ENCODE peak calls at places on chromosomes 3 and 15, in ten cellular contexts. One of them, this sample, is unnamed.
A peak's percentile ranks its signal among the peaks of the same experiment; 100 is the strongest.

GRCh38 chr3:184360834-184361531 is 422 bp downstream of the CLCN2 start:
- DNase-seq in H1: no peak
- DNase-seq in cardiac muscle cell: no peak
- DNase-seq in LNCaP clone FGC: no peak
- DNase-seq in astrocyte of the cerebellum: no peak
- DNase-seq in IMR-90: no peak
- DNase-seq in pancreas: peak; percentile 26
- DNase-seq in endodermal cell: peak; percentile 75
- DNase-seq in WERI-Rb-1: no peak
- DNase-seq in AG10803: no peak
- DNase-seq in this sample: no peak

GRCh38 chr3:182233957-182234356 is 522.2 kb downstream of the SOX2 start:
- DNase-seq in endodermal cell: no peak
- DNase-seq in IMR-90: no peak
- DNase-seq in H1: no peak
- DNase-seq in cardiac muscle cell: no peak
- DNase-seq in AG10803: no peak
- DNase-seq in LNCaP clone FGC: no peak
- DNase-seq in astrocyte of the cerebellum: no peak
- DNase-seq in WERI-Rb-1: no peak
- DNase-seq in pancreas: no peak
- DNase-seq in this sample: no peak

GRCh38 chr3:120170223-120170622 is 76.0 kb upstream of the GSK3B start:
- DNase-seq in IMR-90: peak; percentile 85
- DNase-seq in AG10803: peak; percentile 84
- DNase-seq in endodermal cell: no peak
- DNase-seq in H1: no peak
- DNase-seq in cardiac muscle cell: no peak
- DNase-seq in astrocyte of the cerebellum: no peak
- DNase-seq in pancreas: no peak
- DNase-seq in LNCaP clone FGC: no peak
- DNase-seq in WERI-Rb-1: no peak
- DNase-seq in this sample: peak; percentile 35

GRCh38 chr3:13123765-13124164 is 50.5 kb upstream of the IQSEC1 start:
- DNase-seq in LNCaP clone FGC: no peak
- DNase-seq in IMR-90: no peak
- DNase-seq in WERI-Rb-1: no peak
- DNase-seq in H1: no peak
- DNase-seq in AG10803: no peak
- DNase-seq in endodermal cell: peak; percentile 22
- DNase-seq in pancreas: no peak
- DNase-seq in astrocyte of the cerebellum: no peak
- DNase-seq in cardiac muscle cell: no peak
- DNase-seq in this sample: no peak

GRCh38 chr3:144221771-144222170 is 250.1 kb downstream of the DIPK2A start:
- DNase-seq in astrocyte of the cerebellum: no peak
- DNase-seq in WERI-Rb-1: no peak
- DNase-seq in pancreas: no peak
- DNase-seq in LNCaP clone FGC: no peak
- DNase-seq in IMR-90: no peak
- DNase-seq in endodermal cell: peak; percentile 64
- DNase-seq in AG10803: no peak
- DNase-seq in H1: no peak
- DNase-seq in cardiac muscle cell: no peak
- DNase-seq in this sample: no peak

GRCh38 chr3:128072454-128073184 is 20.4 kb downstream of the SEC61A1 start:
- DNase-seq in LNCaP clone FGC: peak; percentile 84
- DNase-seq in astrocyte of the cerebellum: no peak
- DNase-seq in endodermal cell: peak; percentile 36
- DNase-seq in IMR-90: no peak
- DNase-seq in WERI-Rb-1: no peak
- DNase-seq in AG10803: no peak
- DNase-seq in pancreas: peak; percentile 68
- DNase-seq in H1: no peak
- DNase-seq in cardiac muscle cell: no peak
- DNase-seq in this sample: no peak

GRCh38 chr3:55592572-55592971 is 105.5 kb upstream of the WNT5A start:
- DNase-seq in LNCaP clone FGC: no peak
- DNase-seq in IMR-90: no peak
- DNase-seq in astrocyte of the cerebellum: no peak
- DNase-seq in pancreas: no peak
- DNase-seq in AG10803: no peak
- DNase-seq in endodermal cell: no peak
- DNase-seq in H1: no peak
- DNase-seq in WERI-Rb-1: no peak
- DNase-seq in cardiac muscle cell: no peak
- DNase-seq in this sample: no peak

GRCh38 chr3:27289769-27290413 is 79.3 kb downstream of the NEK10 start:
- DNase-seq in H1: no peak
- DNase-seq in LNCaP clone FGC: no peak
- DNase-seq in cardiac muscle cell: no peak
- DNase-seq in endodermal cell: no peak
- DNase-seq in astrocyte of the cerebellum: peak; percentile 26
- DNase-seq in IMR-90: peak; percentile 56
- DNase-seq in WERI-Rb-1: no peak
- DNase-seq in AG10803: peak; percentile 57
- DNase-seq in pancreas: no peak
- DNase-seq in this sample: no peak

GRCh38 chr3:34793066-34793465 is 846.3 kb upstream of the ARPP21 start:
- DNase-seq in AG10803: peak; percentile 2
- DNase-seq in LNCaP clone FGC: peak; percentile 6
- DNase-seq in astrocyte of the cerebellum: peak; percentile 9
- DNase-seq in cardiac muscle cell: no peak
- DNase-seq in WERI-Rb-1: no peak
- DNase-seq in endodermal cell: no peak
- DNase-seq in pancreas: no peak
- DNase-seq in H1: no peak
- DNase-seq in IMR-90: no peak
- DNase-seq in this sample: no peak

GRCh38 chr3:134810850-134811249 is 15.8 kb downstream of the EPHB1 start:
- DNase-seq in LNCaP clone FGC: no peak
- DNase-seq in astrocyte of the cerebellum: no peak
- DNase-seq in IMR-90: no peak
- DNase-seq in endodermal cell: peak; percentile 84
- DNase-seq in AG10803: no peak
- DNase-seq in WERI-Rb-1: no peak
- DNase-seq in pancreas: no peak
- DNase-seq in H1: no peak
- DNase-seq in cardiac muscle cell: no peak
- DNase-seq in this sample: no peak

GRCh38 chr3:107987036-107987557 is 103.7 kb downstream of the CD47 start:
- DNase-seq in IMR-90: peak; percentile 98
- DNase-seq in cardiac muscle cell: peak; percentile 99
- DNase-seq in pancreas: peak; percentile 41
- DNase-seq in H1: no peak
- DNase-seq in astrocyte of the cerebellum: peak; percentile 100
- DNase-seq in WERI-Rb-1: no peak
- DNase-seq in endodermal cell: no peak
- DNase-seq in LNCaP clone FGC: peak; percentile 64
- DNase-seq in AG10803: peak; percentile 97
- DNase-seq in this sample: peak; percentile 96

GRCh38 chr3:112958749-112959560 is 15.9 kb downstream of the CD200R1 start:
- DNase-seq in IMR-90: no peak
- DNase-seq in H1: no peak
- DNase-seq in endodermal cell: no peak
- DNase-seq in astrocyte of the cerebellum: no peak
- DNase-seq in LNCaP clone FGC: no peak
- DNase-seq in AG10803: no peak
- DNase-seq in pancreas: no peak
- DNase-seq in WERI-Rb-1: no peak
- DNase-seq in cardiac muscle cell: no peak
- DNase-seq in this sample: no peak

GRCh38 chr3:151581046-151581445 is 120.2 kb upstream of the IGSF10 start:
- DNase-seq in LNCaP clone FGC: no peak
- DNase-seq in IMR-90: no peak
- DNase-seq in AG10803: peak; percentile 82
- DNase-seq in H1: no peak
- DNase-seq in endodermal cell: no peak
- DNase-seq in astrocyte of the cerebellum: peak; percentile 53
- DNase-seq in cardiac muscle cell: peak; percentile 30
- DNase-seq in WERI-Rb-1: no peak
- DNase-seq in pancreas: no peak
- DNase-seq in this sample: no peak
- H3K4me3 ChIP-seq in LNCaP clone FGC: no peak overlapping the region
- H3K4me3 ChIP-seq in IMR-90: no peak overlapping the region
- H3K4me3 ChIP-seq in AG10803: no peak overlapping the region
- H3K4me3 ChIP-seq in H1: no peak overlapping the region
- H3K4me3 ChIP-seq in endodermal cell: no peak overlapping the region
- H3K4me3 ChIP-seq in astrocyte of the cerebellum: no peak overlapping the region
- H3K4me3 ChIP-seq in cardiac muscle cell: no peak overlapping the region
- H3K4me3 ChIP-seq in WERI-Rb-1: no peak overlapping the region
- H3K4me3 ChIP-seq in pancreas: no peak overlapping the region
- H3K4me3 ChIP-seq in this sample: no peak overlapping the region

GRCh38 chr15:74135041-74135565 is 4.7 kb downstream of the ISLR2 start:
- DNase-seq in IMR-90: no peak
- DNase-seq in astrocyte of the cerebellum: no peak
- DNase-seq in AG10803: no peak
- DNase-seq in endodermal cell: no peak
- DNase-seq in cardiac muscle cell: no peak
- DNase-seq in WERI-Rb-1: no peak
- DNase-seq in LNCaP clone FGC: no peak
- DNase-seq in pancreas: no peak
- DNase-seq in H1: no peak
- DNase-seq in this sample: no peak

GRCh38 chr15:74136584-74137543 is 6.5 kb downstream of the ISLR2 start:
- DNase-seq in H1: no peak
- DNase-seq in WERI-Rb-1: no peak
- DNase-seq in cardiac muscle cell: peak; percentile 59
- DNase-seq in astrocyte of the cerebellum: no peak
- DNase-seq in IMR-90: no peak
- DNase-seq in endodermal cell: peak; percentile 41
- DNase-seq in LNCaP clone FGC: no peak
- DNase-seq in AG10803: peak; percentile 13
- DNase-seq in pancreas: no peak
- DNase-seq in this sample: no peak

GRCh38 chr15:74138642-74139041 is 8.3 kb downstream of the ISLR2 start:
- DNase-seq in astrocyte of the cerebellum: no peak
- DNase-seq in cardiac muscle cell: no peak
- DNase-seq in IMR-90: no peak
- DNase-seq in endodermal cell: no peak
- DNase-seq in LNCaP clone FGC: no peak
- DNase-seq in WERI-Rb-1: no peak
- DNase-seq in pancreas: no peak
- DNase-seq in AG10803: no peak
- DNase-seq in H1: no peak
- DNase-seq in this sample: no peak

GRCh38 chr15:74140445-74140761 is 10.0 kb downstream of the ISLR2 start:
- DNase-seq in IMR-90: no peak
- DNase-seq in WERI-Rb-1: no peak
- DNase-seq in endodermal cell: no peak
- DNase-seq in LNCaP clone FGC: no peak
- DNase-seq in AG10803: no peak
- DNase-seq in H1: no peak
- DNase-seq in pancreas: no peak
- DNase-seq in cardiac muscle cell: no peak
- DNase-seq in astrocyte of the cerebellum: no peak
- DNase-seq in this sample: no peak

DNA sequence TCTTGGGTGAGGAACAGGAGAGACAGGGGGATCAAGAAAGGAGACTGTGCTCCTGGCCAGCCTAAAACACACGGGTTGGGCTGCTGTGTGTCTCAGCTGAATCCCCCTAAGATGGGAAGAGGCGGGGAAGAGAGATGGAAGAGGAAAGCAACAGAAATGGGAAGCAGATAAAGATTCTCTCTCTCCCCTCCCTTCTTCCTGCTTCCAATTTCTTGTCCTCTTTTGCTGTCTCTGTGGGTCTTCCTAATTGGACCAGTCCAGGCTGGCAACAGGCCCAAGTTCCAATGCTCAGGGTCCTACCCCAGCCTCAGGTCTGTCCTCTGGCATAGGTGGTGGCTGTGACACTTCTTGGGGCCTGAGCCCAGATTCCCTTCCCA is 7.1 kb downstream of the ISLR2 start:
- DNase-seq in H1: no peak
- DNase-seq in cardiac muscle cell: no peak
- DNase-seq in IMR-90: no peak
- DNase-seq in pancreas: no peak
- DNase-seq in WERI-Rb-1: no peak
- DNase-seq in LNCaP clone FGC: no peak
- DNase-seq in AG10803: no peak
- DNase-seq in astrocyte of the cerebellum: no peak
- DNase-seq in endodermal cell: no peak
- DNase-seq in this sample: no peak
- H3K4me3 ChIP-seq in H1: no peak overlapping the region
- H3K4me3 ChIP-seq in cardiac muscle cell: no peak overlapping the region
- H3K4me3 ChIP-seq in IMR-90: no peak overlapping the region
- H3K4me3 ChIP-seq in pancreas: no peak overlapping the region
- H3K4me3 ChIP-seq in WERI-Rb-1: no peak overlapping the region
- H3K4me3 ChIP-seq in LNCaP clone FGC: no peak overlapping the region
- H3K4me3 ChIP-seq in AG10803: no peak overlapping the region
- H3K4me3 ChIP-seq in astrocyte of the cerebellum: no peak overlapping the region
- H3K4me3 ChIP-seq in endodermal cell: no peak overlapping the region
- H3K4me3 ChIP-seq in this sample: no peak overlapping the region

DNA sequence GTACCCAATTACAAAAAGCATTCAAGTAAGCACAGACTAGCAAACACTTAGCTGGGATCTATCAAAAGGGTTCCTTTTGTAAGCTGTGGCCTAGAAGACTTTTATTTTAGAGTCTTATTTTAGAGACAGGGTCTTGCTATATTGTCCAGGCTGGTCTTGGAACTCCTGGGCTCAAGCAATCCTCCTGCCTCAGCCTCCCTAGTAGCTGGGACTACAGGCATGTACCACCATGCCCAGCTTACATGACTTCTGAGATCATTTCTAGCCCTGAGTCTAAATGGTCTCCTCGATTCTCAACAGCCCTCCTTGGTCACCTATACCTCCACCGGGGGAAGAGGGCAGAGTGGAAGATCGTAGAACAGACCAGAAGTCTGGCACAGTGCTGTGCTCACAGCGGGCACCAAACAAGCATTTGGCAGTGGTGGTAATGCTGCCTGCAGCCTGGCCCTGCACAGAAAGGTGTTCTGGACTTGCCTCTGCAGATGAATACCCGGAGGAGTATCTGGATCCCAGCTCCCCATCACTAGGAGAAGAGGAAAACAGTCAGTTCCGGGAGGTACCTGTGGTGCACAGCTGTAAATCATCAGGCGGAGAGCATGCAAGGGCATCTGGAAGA is 2.4 kb downstream of the FAM219B start:
- DNase-seq in WERI-Rb-1: no peak
- DNase-seq in pancreas: no peak
- DNase-seq in LNCaP clone FGC: no peak
- DNase-seq in cardiac muscle cell: no peak
- DNase-seq in IMR-90: no peak
- DNase-seq in AG10803: no peak
- DNase-seq in H1: no peak
- DNase-seq in endodermal cell: no peak
- DNase-seq in astrocyte of the cerebellum: no peak
- DNase-seq in this sample: no peak
- H3K4me3 ChIP-seq in WERI-Rb-1: no peak overlapping the region
- H3K4me3 ChIP-seq in pancreas: no peak overlapping the region
- H3K4me3 ChIP-seq in LNCaP clone FGC: no peak overlapping the region
- H3K4me3 ChIP-seq in cardiac muscle cell: no peak overlapping the region
- H3K4me3 ChIP-seq in IMR-90: no peak overlapping the region
- H3K4me3 ChIP-seq in AG10803: peak overlapping the region; percentile 83
- H3K4me3 ChIP-seq in H1: no peak overlapping the region
- H3K4me3 ChIP-seq in endodermal cell: no peak overlapping the region
- H3K4me3 ChIP-seq in astrocyte of the cerebellum: no peak overlapping the region
- H3K4me3 ChIP-seq in this sample: no peak overlapping the region

DNA sequence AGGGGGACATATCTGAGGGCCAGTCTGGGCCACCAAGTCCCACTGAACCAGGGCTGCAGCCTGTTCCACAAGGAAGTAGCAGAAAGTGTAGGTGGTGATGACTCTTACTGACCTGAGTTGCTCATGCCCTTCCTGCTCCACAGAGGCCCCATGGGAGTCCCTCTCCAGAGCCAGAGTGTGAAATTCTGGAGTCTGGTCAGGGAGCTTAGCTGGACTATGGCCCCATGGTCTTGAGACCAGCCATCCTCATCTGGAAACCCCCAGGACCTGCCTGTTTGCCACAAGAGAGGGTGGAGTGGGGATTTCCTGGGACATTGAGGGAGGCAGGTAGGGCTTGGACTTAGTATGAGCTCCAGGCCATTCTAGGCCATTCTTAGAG is 3.0 kb downstream of the SPINT1 start:
- DNase-seq in H1: no peak
- DNase-seq in LNCaP clone FGC: no peak
- DNase-seq in WERI-Rb-1: no peak
- DNase-seq in endodermal cell: no peak
- DNase-seq in pancreas: no peak
- DNase-seq in astrocyte of the cerebellum: no peak
- DNase-seq in cardiac muscle cell: no peak
- DNase-seq in IMR-90: no peak
- DNase-seq in AG10803: no peak
- DNase-seq in this sample: no peak
- H3K4me3 ChIP-seq in H1: no peak overlapping the region
- H3K4me3 ChIP-seq in LNCaP clone FGC: peak overlapping the region; percentile 80
- H3K4me3 ChIP-seq in WERI-Rb-1: no peak overlapping the region
- H3K4me3 ChIP-seq in endodermal cell: peak overlapping the region; percentile 80
- H3K4me3 ChIP-seq in pancreas: no peak overlapping the region
- H3K4me3 ChIP-seq in astrocyte of the cerebellum: no peak overlapping the region
- H3K4me3 ChIP-seq in cardiac muscle cell: no peak overlapping the region
- H3K4me3 ChIP-seq in IMR-90: no peak overlapping the region
- H3K4me3 ChIP-seq in AG10803: no peak overlapping the region
- H3K4me3 ChIP-seq in this sample: no peak overlapping the region